ENCODE peak calls at places on chromosomes 1 and 21, in five cellular contexts. O is sigmoid colon, X is ovary, M is SK-N-SH, Z is suprapubic skin. C is an unnamed sample. For H3K27me3, the result is how much of the 10 kb centered on the place peaks cover.

GRCh38 chr1:201311356-201312011 is 28.2 kb downstream of the PKP1 start:
- DNase-seq in O (no peak), X (no peak), M (no peak), Z (no peak), C (no peak)

GRCh38 chr21:38751379-38752050 is 54.2 kb upstream of the ETS2 start:
- DNase-seq in O (no peak), X (peak), M (no peak), Z (no peak), C (no peak)

GRCh38 chr1:2109581-2110021 is 59.4 kb downstream of the PRKCZ start:
- DNase-seq in O (no peak), X (no peak), M (no peak), Z (no peak), C (no peak)

GRCh38 chr1:202710070-202711025 is at the start of gene SYT2:
- DNase-seq in O (peak), X (peak), M (peak), Z (no peak), C (peak)

GRCh38 chr1:156100205-156100995 is 14.1 kb upstream of the LMNA start:
- DNase-seq in O (no peak), X (no peak), M (peak), Z (no peak), C (peak)

GRCh38 chr1:111507411-111508201 is 4.2 kb upstream of the ADORA3 start:
- DNase-seq in O (peak), X (no peak), M (peak), Z (peak), C (peak)

GRCh38 chr1:9798236-9799130 is 25.3 kb downstream of the CLSTN1 start:
- DNase-seq in O (peak), X (no peak), M (no peak), Z (peak), C (no peak)

GRCh38 chr21:43268804-43269186 is 100.0 kb downstream of the CRYAA start:
- DNase-seq in O (no peak), X (no peak), M (no peak), Z (no peak), C (no peak)

GRCh38 chr1:45943185-45943584 is 139.8 kb downstream of the MAST2 start:
- DNase-seq in O (no peak), X (no peak), M (no peak), Z (no peak), C (no peak)

GRCh38 chr1:1116701-1117468 is 996 bp upstream of the C1orf159 start:
- DNase-seq in O (peak), X (no peak), M (peak), Z (no peak), C (peak)

GRCh38 chr1:81509619-81510018 is 291.1 kb upstream of the ADGRL2 start:
- DNase-seq in O (no peak), X (no peak), M (no peak), Z (no peak), C (no peak)

GRCh38 chr1:206923009-206923960 is 1.5 kb upstream of the FCMR start:
- DNase-seq in O (no peak), X (no peak), M (no peak), Z (no peak), C (peak)

GRCh38 chr1:76425843-76426145 is 351.2 kb downstream of the ST6GALNAC3 start:
- DNase-seq in O (no peak), X (no peak), M (no peak), Z (no peak), C (no peak)

GRCh38 chr1:147749792-147750191 is 10.6 kb downstream of the GJA5 start:
- DNase-seq in O (no peak), X (no peak), M (no peak), Z (no peak), C (no peak)

GRCh38 chr21:39033878-39034589 is 149.2 kb downstream of the PSMG1 start:
- DNase-seq in O (peak), X (no peak), M (no peak), Z (no peak), C (peak)

GRCh38 chr1:73611681-73612080 is 586.3 kb downstream of the LRRIQ3 start:
- DNase-seq in O (no peak), X (no peak), M (no peak), Z (no peak), C (no peak)

GRCh38 chr1:20534659-20535417 is 17.5 kb upstream of the FAM43B start:
- DNase-seq in O (no peak), X (peak), M (no peak), Z (no peak), C (no peak)

GRCh38 chr1:45429543-45430159 is 61.3 kb downstream of the TESK2 start:
- DNase-seq in O (no peak), X (no peak), M (no peak), Z (no peak), C (no peak)

GRCh38 chr1:212651521-212651920 is 43.0 kb downstream of the ATF3 start:
- DNase-seq in O (no peak), X (no peak), M (no peak), Z (no peak), C (no peak)

GRCh38 chr1:110264430-110264829 is 54.3 kb downstream of the KCNC4 start:
- DNase-seq in O (no peak), X (no peak), M (no peak), Z (no peak), C (no peak)

GRCh38 chr1:91383461-91383860 is 21.2 kb downstream of the HFM1 start:
- DNase-seq in O (no peak), X (no peak), M (no peak), Z (no peak), C (no peak)

GRCh38 chr21:46095814-46096595 is 1.9 kb upstream of the COL6A2 start:
- DNase-seq in O (no peak), X (peak), M (no peak), Z (no peak), C (no peak)

GRCh38 chr1:23980725-23981063 is 567 bp upstream of the SRSF10 start:
- DNase-seq in O (no peak), X (peak), M (peak), Z (no peak), C (peak)

GRCh38 chr1:79128726-79129125 is 122.2 kb upstream of the ADGRL4 start:
- DNase-seq in O (no peak), X (no peak), M (peak), Z (no peak), C (no peak)

GRCh38 chr1:19432943-19433609 is 52.3 kb downstream of the CAPZB start:
- DNase-seq in O (peak), X (no peak), M (no peak), Z (no peak), C (no peak)

GRCh38 chr1:59971464-59971911 is 44.9 kb upstream of the CYP2J2 start:
- DNase-seq in O (peak), X (peak), M (peak), Z (peak), C (peak)

GRCh38 chr1:186749820-186750219 is 69.6 kb upstream of the PTGS2 start:
- DNase-seq in O (no peak), X (no peak), M (no peak), Z (no peak), C (no peak)

GRCh38 chr1:25727819-25728286 is 72.1 kb upstream of the SELENON start:
- DNase-seq in O (peak), X (peak), M (peak), Z (no peak), C (peak)

GRCh38 chr1:178537445-178538090 is 24.7 kb downstream of the TEX35 start:
- DNase-seq in O (peak), X (peak), M (no peak), Z (no peak), C (peak)

GRCh38 chr1:32339363-32339978 is 3.4 kb upstream of the MARCKSL1 start:
- DNase-seq in O (no peak), X (no peak), M (no peak), Z (no peak), C (no peak)

GRCh38 chr1:246182149-246182851 is 324.8 kb downstream of the SMYD3 start:
- DNase-seq in O (no peak), X (no peak), M (no peak), Z (no peak), C (no peak)

GRCh38 chr1:98516306-98516705 is 145.2 kb upstream of the SNX7 start:
- DNase-seq in O (no peak), X (no peak), M (no peak), Z (no peak), C (no peak)

GRCh38 chr1:153790996-153791855 is 16.0 kb downstream of the SLC27A3 start:
- DNase-seq in O (peak), X (no peak), M (no peak), Z (no peak), C (peak)

GRCh38 chr1:169933999-169934725 is 40.5 kb upstream of the SCYL3 start:
- DNase-seq in O (no peak), X (no peak), M (no peak), Z (no peak), C (peak)

GRCh38 chr1:63157085-63157484 is 165.3 kb upstream of the FOXD3 start:
- DNase-seq in O (no peak), X (no peak), M (no peak), Z (no peak), C (no peak)

GRCh38 chr1:234617135-234617985 is 7.4 kb upstream of the IRF2BP2 start:
- DNase-seq in O (no peak), X (no peak), M (no peak), Z (no peak), C (no peak)

GRCh38 chr1:29579821-29580425 is 343.6 kb downstream of the PTPRU start:
- DNase-seq in O (no peak), X (no peak), M (no peak), Z (no peak), C (no peak)

GRCh38 chr1:116950497-116951174 is 40.9 kb downstream of the PTGFRN start:
- DNase-seq in O (no peak), X (no peak), M (no peak), Z (no peak), C (no peak)

GRCh38 chr21:42830456-42831455 is 48.6 kb downstream of the WDR4 start:
- DNase-seq in O (peak), X (no peak), M (no peak), Z (peak), C (no peak)

GRCh38 chr1:33966346-33967141 is 102.7 kb downstream of the HMGB4 start:
- DNase-seq in O (no peak), X (no peak), M (no peak), Z (no peak), C (no peak)
- H3K27ac ChIP-seq in O (no peak), X (no peak), M (no peak), Z (no peak), C (no peak)

DNA sequence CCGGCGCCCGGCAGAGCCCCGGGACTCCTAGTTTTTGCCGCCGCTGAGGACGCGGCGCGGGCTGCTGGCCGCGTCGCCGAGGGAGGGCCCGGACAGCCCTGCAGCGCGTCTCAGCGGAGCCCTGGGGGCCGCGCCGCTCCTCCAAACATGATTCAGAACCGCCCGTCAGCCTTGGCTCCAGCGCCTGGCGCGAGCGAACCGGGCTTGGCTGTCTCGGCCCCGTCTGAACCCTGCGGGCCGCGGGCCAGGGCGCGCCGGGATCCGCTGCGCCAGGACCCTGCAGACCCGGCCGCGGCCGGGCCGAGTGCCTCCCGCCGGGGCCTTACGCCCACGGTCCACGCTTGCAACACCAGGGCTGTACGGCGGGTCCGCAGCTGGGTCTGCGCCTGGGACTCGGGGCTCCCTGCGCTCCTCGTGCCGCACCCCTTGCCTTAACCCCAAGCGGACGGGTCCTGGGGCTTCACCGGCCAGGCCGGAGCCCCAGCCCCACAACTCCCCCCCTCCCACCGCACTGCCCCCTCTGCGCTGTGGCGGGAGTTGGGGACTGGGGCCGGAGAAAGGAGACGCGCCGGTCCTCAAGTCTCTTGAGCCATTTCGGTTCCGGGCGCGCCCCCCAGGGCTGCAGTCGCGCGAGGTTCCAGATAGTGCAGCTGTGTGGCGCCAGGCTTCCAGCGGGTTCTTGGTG is 48.4 kb upstream of the CD34 start:
- DNase-seq in O (peak), X (peak), M (peak), Z (peak), C (peak)
- H3K27me3 ChIP-seq in O (under half), X (under half), M (under half), Z (under half), C (under half)

GRCh38 chr1:181711858-181712257 is 228.5 kb downstream of the CACNA1E start:
- DNase-seq in O (no peak), X (no peak), M (no peak), Z (no peak), C (no peak)
- TF ChIP-seq EP300 in O (no peak), X (no peak), M (no peak), Z (no peak), C (no peak)

GRCh38 chr1:113615425-113615824 is 143.9 kb downstream of the PHTF1 start:
- DNase-seq in O (no peak), X (no peak), M (no peak), Z (no peak), C (no peak)

GRCh38 chr1:113616201-113616600 is 143.1 kb downstream of the PHTF1 start:
- DNase-seq in O (no peak), X (no peak), M (no peak), Z (no peak), C (no peak)

DNA sequence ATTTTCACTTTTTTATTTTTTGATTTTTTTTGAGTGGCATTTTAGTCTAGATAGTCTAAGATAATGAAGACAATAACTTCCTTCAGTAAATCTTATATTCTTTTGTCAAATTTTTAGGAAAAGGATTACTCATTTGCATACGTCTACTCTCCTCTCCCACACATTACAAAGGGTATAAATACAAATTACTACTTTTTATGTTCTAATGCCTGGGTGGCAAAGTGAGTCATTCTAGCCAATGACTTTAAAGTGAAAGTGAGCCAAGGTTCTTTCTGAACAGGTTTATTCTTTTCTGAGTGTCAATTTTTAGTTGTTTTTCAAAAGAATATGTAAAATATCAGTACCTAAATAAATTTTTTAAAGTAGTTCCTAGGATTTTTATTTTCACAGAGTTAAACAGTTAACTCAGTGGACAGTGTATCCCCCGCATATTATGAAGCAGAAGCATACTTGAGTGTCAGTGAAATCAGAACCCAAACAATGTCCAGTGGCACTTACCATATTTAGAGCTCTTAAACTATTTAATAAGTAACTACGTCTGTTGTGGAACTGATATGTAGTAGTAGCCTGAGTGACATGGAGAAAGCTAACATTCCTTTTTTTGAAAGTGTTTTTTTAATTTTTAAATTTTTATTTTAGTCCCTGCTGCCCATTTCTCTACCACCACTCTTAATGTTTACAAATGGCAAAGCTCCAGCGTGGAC is 141.7 kb downstream of the PHTF1 start:
- DNase-seq in O (no peak), X (no peak), M (no peak), Z (no peak), C (no peak)
- H3K27ac ChIP-seq in O (no peak), X (no peak), M (no peak), Z (no peak), C (no peak)

GRCh38 chr1:51610637-51611036 is 6.3 kb upstream of the OSBPL9 start:
- DNase-seq in O (no peak), X (no peak), M (no peak), Z (no peak), C (no peak)
- H3K27me3 ChIP-seq in O (under half), X (under half), M (under half), Z (under half), C (under half)

DNA sequence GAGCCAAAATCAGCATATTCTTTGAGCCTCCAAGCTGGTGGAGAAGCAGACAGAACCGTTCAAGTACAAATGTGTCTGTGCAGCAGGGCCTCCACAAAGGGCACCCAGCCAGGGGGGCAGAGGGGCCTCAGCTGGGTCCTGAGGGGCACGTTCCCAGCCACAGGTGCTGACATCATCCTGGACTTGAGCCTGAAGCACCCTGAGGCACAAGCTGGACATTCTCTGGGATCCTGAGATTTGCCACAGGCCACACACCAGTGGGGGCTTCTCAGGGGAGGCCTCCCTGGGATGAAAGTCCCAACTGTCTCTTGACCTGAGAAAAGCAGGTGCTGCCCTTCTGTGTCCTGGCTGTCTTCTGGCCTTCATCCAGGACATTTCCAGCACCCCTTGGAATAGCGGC is 350.4 kb upstream of the VAMP3 start:
- DNase-seq in O (peak), X (no peak), M (peak), Z (peak), C (no peak)
- TF ChIP-seq EP300 in O (no peak), X (no peak), M (no peak), Z (no peak), C (no peak)

C was measured in transverse colon.